ENCODE peak calls at places on chromosomes 13 and 19, in five cellular contexts. Y is AG04449, J is cardiac fibroblast, S is fibroblast of pulmonary artery, H is DMS153. Q is an unnamed sample.

GRCh38 chr13:46121597-46122163 is 16.8 kb upstream of the CPB2 start:
- DNase-seq in Y (no peak), J (no peak), S (no peak), H (no peak), Q (no peak)

GRCh38 chr13:99119686-99120085 is 81.0 kb upstream of the UBAC2 start:
- DNase-seq in Y (no peak), J (no peak), S (no peak), H (no peak), Q (no peak)

GRCh38 chr19:18194554-18195238 is 1.7 kb downstream of the MPV17L2 start:
- DNase-seq in Y (no peak), J (no peak), S (peak), H (no peak), Q (no peak)

GRCh38 chr19:16326401-16327130 is 1.9 kb downstream of the KLF2 start:
- DNase-seq in Y (no peak), J (peak), S (peak), H (no peak), Q (peak)

GRCh38 chr19:43504426-43505185 is at the start of gene PHLDB3:
- DNase-seq in Y (no peak), J (no peak), S (no peak), H (peak), Q (no peak)

GRCh38 chr19:16000024-16000687 is 51.3 kb downstream of the OR10H4 start:
- DNase-seq in Y (no peak), J (no peak), S (no peak), H (no peak), Q (no peak)

GRCh38 chr19:31254611-31255010 is 94.6 kb downstream of the TSHZ3 start:
- DNase-seq in Y (no peak), J (no peak), S (no peak), H (no peak), Q (no peak)

GRCh38 chr13:48132961-48133360 is 38.1 kb upstream of the MED4 start:
- DNase-seq in Y (no peak), J (no peak), S (no peak), H (no peak), Q (no peak)

GRCh38 chr13:111387026-111387871 is 66.8 kb downstream of the TEX29 start:
- DNase-seq in Y (no peak), J (no peak), S (no peak), H (no peak), Q (no peak)

GRCh38 chr13:83876546-83876945 is 5.7 kb downstream of the SLITRK1 start:
- DNase-seq in Y (no peak), J (no peak), S (no peak), H (no peak), Q (no peak)

GRCh38 chr19:56350416-56351045 is 35.9 kb upstream of the ZSCAN5A start:
- DNase-seq in Y (no peak), J (peak), S (peak), H (no peak), Q (peak)

GRCh38 chr19:53849237-53849676 is 18.4 kb upstream of the MYADM start:
- DNase-seq in Y (no peak), J (peak), S (peak), H (no peak), Q (no peak)

GRCh38 chr13:61727714-61728275 is 312.1 kb upstream of the PCDH20 start:
- DNase-seq in Y (no peak), J (peak), S (peak), H (no peak), Q (no peak)

GRCh38 chr19:42553292-42554045 is 25.2 kb upstream of the CEACAM1 start:
- DNase-seq in Y (peak), J (peak), S (peak), H (no peak), Q (no peak)

GRCh38 chr19:56110515-56111448 is 10.3 kb downstream of the ZNF787 start:
- DNase-seq in Y (no peak), J (peak), S (peak), H (no peak), Q (no peak)

GRCh38 chr19:497861-498590 is 1.7 kb downstream of the MADCAM1 start:
- DNase-seq in Y (no peak), J (no peak), S (no peak), H (no peak), Q (no peak)

GRCh38 chr13:80389073-80390038 is 48.4 kb upstream of the SPRY2 start:
- DNase-seq in Y (no peak), J (no peak), S (peak), H (no peak), Q (no peak)

Q was measured in CD8-positive, alpha-beta memory T cell.